ENCODE peak calls at places on chromosomes 2 and 18, in four cellular contexts. F, B, J and Y are unnamed samples.
A peak's percentile ranks its signal among the peaks of the same experiment; 100 is the strongest.

GRCh38 chr2:164438490-164439205 is 182.6 kb downstream of the GRB14 start:
- DNase-seq in F (no peak), B (no peak), J (no peak), Y (no peak)

GRCh38 chr2:8822218-8822617 is 15.2 kb downstream of the KIDINS220 start:
- DNase-seq in J (no peak), B (no peak), F (no peak), Y (no peak)

GRCh38 chr18:13036622-13037320 is 45.6 kb downstream of the CEP192 start:
- DNase-seq in B (no peak), F (no peak), J (no peak), Y (no peak)

GRCh38 chr2:189580267-189580661 is 322 bp downstream of the SLC40A1 start:
- DNase-seq in F (peak; percentile 65), J (peak; percentile 53), B (no peak), Y (peak; percentile 63)

GRCh38 chr2:178247255-178247654 is 52.9 kb downstream of the OSBPL6 start:
- DNase-seq in B (no peak), J (no peak), F (no peak), Y (no peak)

GRCh38 chr2:219912530-219912929 is 285.1 kb downstream of the SLC4A3 start:
- DNase-seq in B (no peak), J (no peak), F (no peak), Y (no peak)

GRCh38 chr18:35174093-35174731 is 66.6 kb upstream of the ZNF397 start:
- DNase-seq in J (no peak), B (peak; percentile 25), F (no peak), Y (peak; percentile 75)

GRCh38 chr2:238700122-238700457 is 147.8 kb upstream of the TWIST2 start:
- DNase-seq in J (no peak), B (no peak), F (no peak), Y (no peak)

GRCh38 chr2:227404575-227404974 is 16.8 kb upstream of the SCYGR1 start:
- DNase-seq in F (no peak), J (no peak), B (no peak), Y (no peak)

GRCh38 chr2:9971105-9971818 is 19.8 kb downstream of the GRHL1 start:
- DNase-seq in B (no peak), J (no peak), F (no peak), Y (no peak)

GRCh38 chr2:237626813-237627451 is 455 bp upstream of the LRRFIP1 start:
- DNase-seq in B (no peak), J (peak; percentile 64), F (no peak), Y (no peak)

GRCh38 chr2:186726938-186727337 is 33.1 kb downstream of the FAM171B start:
- DNase-seq in B (no peak), F (no peak), J (no peak), Y (no peak)

GRCh38 chr2:236309669-236310029 is 45.4 kb upstream of the ASB18 start:
- DNase-seq in F (peak; percentile 49), J (peak; percentile 77), B (no peak), Y (peak; percentile 49)

GRCh38 chr2:172299741-172300140 is 127.6 kb upstream of the ITGA6 start:
- DNase-seq in F (no peak), J (no peak), B (no peak), Y (no peak)

GRCh38 chr2:3703741-3704355 is 473 bp downstream of the DCDC2C start:
- DNase-seq in B (no peak), F (peak; percentile 86), J (no peak), Y (no peak)

GRCh38 chr2:10135296-10136089 is 13.0 kb downstream of the RRM2 start:
- DNase-seq in J (no peak), B (no peak), F (no peak), Y (peak; percentile 38)

GRCh38 chr2:10447300-10448207 is 573 bp downstream of the ODC1 start:
- DNase-seq in F (peak; percentile 86), J (peak; percentile 89), B (peak; percentile 15), Y (peak; percentile 50)

DNA sequence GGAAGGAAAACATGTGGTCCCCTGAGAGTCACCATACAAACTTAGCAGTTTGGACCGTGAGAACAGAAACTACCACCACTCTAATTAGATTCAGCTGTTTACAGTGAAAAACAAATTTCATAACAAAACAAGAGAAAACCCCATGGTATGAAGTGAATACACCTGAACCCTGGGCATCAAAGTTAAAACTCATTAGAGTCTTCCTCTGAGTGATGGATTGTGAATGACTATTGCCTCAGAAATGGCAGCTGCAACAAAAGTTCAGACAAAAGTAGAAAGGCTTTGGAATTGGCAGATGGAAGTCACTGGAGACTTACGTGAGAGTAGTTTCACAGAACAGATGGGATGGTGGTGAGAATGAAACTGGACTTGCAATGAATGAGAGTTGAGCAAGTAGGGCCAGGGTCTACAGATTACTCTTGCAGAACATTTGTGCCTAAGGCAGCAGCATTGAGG is 98.0 kb downstream of the AAK1 start:
- DNase-seq in F (no peak), B (peak; percentile 59), J (no peak), Y (no peak)
- TF ChIP-seq RFX5 in F (no peak), B (no peak), J (no peak), Y (no peak)

DNA sequence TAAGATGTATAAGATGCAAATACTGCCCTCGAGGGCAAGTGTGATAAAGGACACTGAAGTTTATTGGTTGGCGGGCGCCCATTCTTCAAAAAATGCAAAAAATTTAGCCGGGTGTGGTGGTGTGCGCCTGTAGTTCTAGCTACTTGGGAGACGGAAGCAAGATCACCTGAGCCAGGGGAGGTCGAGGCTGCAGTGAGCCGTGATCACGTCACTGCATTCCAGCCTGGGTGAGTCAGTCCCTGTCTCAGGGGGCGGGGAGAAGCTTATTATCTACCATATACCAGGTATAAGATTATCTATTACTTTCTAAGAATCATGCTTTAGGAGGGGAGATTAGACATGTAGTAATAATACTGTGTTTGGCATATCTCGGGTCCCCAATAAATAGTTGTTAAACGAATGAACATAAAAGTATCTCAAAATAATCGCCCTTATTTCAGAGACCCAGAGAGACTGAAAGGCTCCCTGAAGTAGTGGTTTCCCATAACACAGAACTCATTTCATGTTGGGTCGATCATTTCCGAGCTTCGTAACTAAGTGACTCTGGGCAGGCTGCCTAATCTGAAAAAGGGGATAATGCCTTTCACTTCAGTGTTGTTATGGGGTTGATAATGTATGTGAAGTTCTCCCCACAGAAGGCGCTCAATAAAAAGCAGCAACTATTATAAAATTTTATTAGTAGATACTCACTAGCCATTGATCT is 1.2 kb upstream of the SELENOI start:
- DNase-seq in J (no peak), B (no peak), F (no peak), Y (peak; percentile 55)
- TF ChIP-seq NRF1 in J (no peak), B (no peak), F (no peak), Y (no peak)

GRCh38 chr18:50839996-50840395 is 20.2 kb upstream of the MRO start:
- DNase-seq in F (no peak), B (no peak), J (no peak), Y (peak; percentile 89)

GRCh38 chr18:50830544-50830943 is 10.7 kb upstream of the MRO start:
- DNase-seq in J (no peak), B (no peak), F (no peak), Y (no peak)

GRCh38 chr18:50832754-50833153 is 12.9 kb upstream of the MRO start:
- DNase-seq in J (no peak), F (no peak), B (peak; percentile 26), Y (no peak)

GRCh38 chr18:50839341-50839740 is 19.5 kb upstream of the MRO start:
- DNase-seq in F (no peak), B (no peak), J (no peak), Y (no peak)

DNA sequence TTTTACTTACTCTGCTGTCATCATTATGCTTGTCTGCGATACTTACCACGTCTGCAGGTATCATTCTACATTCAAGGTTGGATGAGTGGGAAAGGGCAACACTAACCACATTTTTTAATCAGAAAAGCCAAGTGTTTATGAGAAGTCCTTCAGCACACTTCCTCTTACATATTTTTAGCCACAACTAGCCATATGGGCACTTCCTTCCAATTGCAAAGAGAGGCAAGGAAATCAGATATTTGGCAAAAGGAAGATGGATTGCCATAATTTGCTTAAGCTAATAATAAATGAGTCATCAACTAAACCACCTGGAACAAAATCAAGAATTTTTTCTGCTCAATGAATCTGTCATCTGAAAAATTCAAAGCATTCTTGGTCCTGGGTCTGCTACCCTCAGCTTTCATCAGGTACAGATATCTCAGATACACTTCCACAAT is 16.7 kb upstream of the MRO start:
- DNase-seq in B (peak; percentile 32), J (no peak), F (no peak), Y (no peak)
- TF ChIP-seq RFX5 in B (no peak), J (no peak), F (no peak), Y (no peak)

GRCh38 chr2:96517079-96517478 is 11.9 kb upstream of the NEURL3 start:
- DNase-seq in B (no peak), F (no peak), J (no peak), Y (no peak)
- TF ChIP-seq NRF1 in B (no peak), F (no peak), J (no peak), Y (no peak)

GRCh38 chr2:165469417-165469816 is at the start of gene CSRNP3:
- DNase-seq in B (no peak), J (no peak), F (peak; percentile 53), Y (no peak)
- TF ChIP-seq RFX5 in B (no peak), J (no peak), F (peak; percentile 50), Y (no peak)

GRCh38 chr2:170226216-170226615 is 48.3 kb downstream of the MYO3B start:
- DNase-seq in F (no peak), B (no peak), J (no peak), Y (no peak)
- TF ChIP-seq NRF1 in F (no peak), B (no peak), J (no peak), Y (no peak)

GRCh38 chr2:109061736-109062557 is 67.1 kb upstream of the SH3RF3 start:
- DNase-seq in F (no peak), B (no peak), J (no peak), Y (no peak)
- TF ChIP-seq RFX5 in F (no peak), B (no peak), J (no peak), Y (no peak)

DNA sequence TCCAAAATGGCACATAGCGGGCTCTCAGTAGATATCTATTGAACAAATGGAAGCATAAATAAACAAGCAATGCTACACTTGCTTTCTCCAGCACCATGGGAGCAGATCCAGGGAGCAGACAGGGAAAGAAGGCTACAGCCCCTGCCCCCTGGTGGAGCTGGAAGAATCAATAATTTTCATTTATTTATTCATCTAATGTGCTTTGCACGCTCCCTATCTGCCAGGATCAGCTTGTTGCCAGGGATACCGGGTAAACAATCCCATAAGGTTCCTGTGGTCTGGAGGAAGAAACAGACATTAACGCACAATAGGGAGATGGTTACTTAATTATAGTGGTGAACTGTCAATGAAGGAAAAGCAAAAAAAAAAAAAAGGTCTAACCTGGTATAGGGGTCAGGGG is 40.1 kb upstream of the CLASP1 start:
- DNase-seq in J (no peak), B (no peak), F (peak; percentile 87), Y (peak; percentile 58)
- TF ChIP-seq NRF1 in J (no peak), B (no peak), F (no peak), Y (no peak)

DNA sequence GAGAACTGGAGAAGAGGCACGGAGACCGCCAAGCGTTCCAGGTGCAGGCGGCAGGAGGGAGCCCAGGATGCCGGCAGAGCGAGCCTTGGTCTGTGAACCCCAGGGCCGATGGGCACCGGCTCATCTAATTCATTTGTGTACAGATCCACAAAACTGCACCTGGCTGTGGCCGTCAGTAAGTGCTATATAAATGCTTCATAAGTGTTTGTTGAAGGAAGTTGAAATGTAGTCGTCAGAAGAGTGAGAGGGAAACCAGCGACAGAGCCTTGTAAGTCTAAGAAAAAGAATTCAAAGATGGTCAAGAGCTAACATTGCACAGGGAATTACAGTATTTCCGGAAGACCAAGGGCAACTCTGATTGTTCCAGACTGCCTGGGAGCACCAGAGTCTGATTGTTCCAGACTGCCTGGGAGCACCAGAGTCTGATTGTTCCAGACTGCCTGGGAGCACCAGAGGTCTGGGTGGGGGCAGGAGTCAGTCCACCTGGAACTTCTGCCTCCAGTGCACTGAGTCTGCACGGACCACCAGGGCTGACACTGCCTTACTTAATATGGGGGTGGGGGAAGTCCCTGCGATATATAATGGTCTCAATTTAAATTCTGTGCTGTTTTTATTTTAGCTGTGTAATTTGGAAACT is 112.3 kb downstream of the BCL2 start:
- DNase-seq in F (no peak), J (no peak), B (no peak), Y (no peak)
- TF ChIP-seq RFX5 in F (no peak), J (no peak), B (no peak), Y (no peak)

GRCh38 chr2:135168119-135168872 is 116.2 kb downstream of the RAB3GAP1 start:
- DNase-seq in F (no peak), B (no peak), J (no peak), Y (no peak)
- TF ChIP-seq NRF1 in F (no peak), B (no peak), J (no peak), Y (no peak)